ENCODE peak calls at places on chromosomes 6 and 20, in six cellular contexts. One of them, this sample, is unnamed.

GRCh38 chr20:38726849-38727601 is 2.7 kb downstream of the SLC32A1 start:
- DNase-seq in CD8-positive, alpha-beta memory T cell: peak; percentile 33
- DNase-seq in hypothalamus: no peak
- DNase-seq in right lobe of liver: no peak
- DNase-seq in H9: peak; percentile 97
- DNase-seq in NCI-H1930: no peak
- DNase-seq in this sample: peak; percentile 36

GRCh38 chr20:45592574-45593189 is 13.6 kb upstream of the WFDC8 start:
- DNase-seq in H9: peak; percentile 31
- DNase-seq in hypothalamus: no peak
- DNase-seq in right lobe of liver: no peak
- DNase-seq in CD8-positive, alpha-beta memory T cell: no peak
- DNase-seq in NCI-H1930: peak; percentile 19
- DNase-seq in this sample: no peak

GRCh38 chr6:43386492-43386891 is 17.0 kb upstream of the ZNF318 start:
- DNase-seq in NCI-H1930: no peak
- DNase-seq in H9: no peak
- DNase-seq in CD8-positive, alpha-beta memory T cell: no peak
- DNase-seq in right lobe of liver: no peak
- DNase-seq in hypothalamus: no peak
- DNase-seq in this sample: no peak

GRCh38 chr6:39924283-39924682 is 10.0 kb downstream of the MOCS1 start:
- DNase-seq in H9: no peak
- DNase-seq in CD8-positive, alpha-beta memory T cell: no peak
- DNase-seq in right lobe of liver: peak; percentile 58
- DNase-seq in NCI-H1930: no peak
- DNase-seq in hypothalamus: no peak
- DNase-seq in this sample: no peak

GRCh38 chr20:38724603-38725457 is 544 bp downstream of the SLC32A1 start:
- DNase-seq in CD8-positive, alpha-beta memory T cell: no peak
- DNase-seq in NCI-H1930: peak; percentile 30
- DNase-seq in hypothalamus: no peak
- DNase-seq in right lobe of liver: no peak
- DNase-seq in H9: peak; percentile 72
- DNase-seq in this sample: no peak

GRCh38 chr6:2744206-2744771 is 6.4 kb downstream of the MYLK4 start:
- DNase-seq in H9: no peak
- DNase-seq in NCI-H1930: no peak
- DNase-seq in hypothalamus: no peak
- DNase-seq in right lobe of liver: peak; percentile 66
- DNase-seq in CD8-positive, alpha-beta memory T cell: no peak
- DNase-seq in this sample: no peak

GRCh38 chr6:63864934-63865333 is 229.3 kb downstream of the PHF3 start:
- DNase-seq in right lobe of liver: no peak
- DNase-seq in H9: no peak
- DNase-seq in CD8-positive, alpha-beta memory T cell: no peak
- DNase-seq in hypothalamus: no peak
- DNase-seq in NCI-H1930: no peak
- DNase-seq in this sample: no peak

GRCh38 chr6:30810813-30811329 is 66.5 kb upstream of the IER3 start:
- DNase-seq in NCI-H1930: no peak
- DNase-seq in CD8-positive, alpha-beta memory T cell: no peak
- DNase-seq in hypothalamus: no peak
- DNase-seq in H9: peak; percentile 45
- DNase-seq in right lobe of liver: no peak
- DNase-seq in this sample: no peak

GRCh38 chr6:164106345-164106769 is 691.8 kb downstream of the QKI start:
- DNase-seq in hypothalamus: no peak
- DNase-seq in CD8-positive, alpha-beta memory T cell: no peak
- DNase-seq in right lobe of liver: no peak
- DNase-seq in NCI-H1930: no peak
- DNase-seq in H9: peak; percentile 71
- DNase-seq in this sample: no peak

GRCh38 chr20:933024-933423 is 16.9 kb upstream of the ANGPT4 start:
- DNase-seq in right lobe of liver: no peak
- DNase-seq in NCI-H1930: no peak
- DNase-seq in CD8-positive, alpha-beta memory T cell: no peak
- DNase-seq in hypothalamus: no peak
- DNase-seq in H9: no peak
- DNase-seq in this sample: no peak

This sample was measured in T-helper 9 cell.